ENCODE peak calls at places on chromosomes 13 and 19, in nine cellular contexts. U, Q, C, G, K, T, Y, E and I are unnamed samples.

GRCh38 chr19:49128545-49129237 is 9.3 kb downstream of the PPFIA3 start:
- DNase-seq in U (no peak), Q (no peak), C (no peak), G (no peak), K (no peak), T (no peak), Y (no peak), E (no peak), I (no peak)

GRCh38 chr19:16198363-16198636 is 589 bp downstream of the AP1M1 start:
- DNase-seq in U (no peak), Q (no peak), C (no peak), G (no peak), K (no peak), T (no peak), Y (no peak), E (no peak), I (no peak)

GRCh38 chr13:61144834-61145593 is 270.6 kb downstream of the PCDH20 start:
- DNase-seq in U (no peak), Q (no peak), C (no peak), G (no peak), K (no peak), T (no peak), Y (no peak), E (no peak), I (no peak)

GRCh38 chr19:48738557-48739399 is 1.6 kb downstream of the RASIP1 start:
- DNase-seq in U (peak), Q (peak), C (peak), G (no peak), K (peak), T (peak), Y (peak), E (peak), I (no peak)

GRCh38 chr13:61255035-61255796 is 160.4 kb downstream of the PCDH20 start:
- DNase-seq in U (no peak), Q (no peak), C (no peak), G (no peak), K (peak), T (peak), Y (no peak), E (no peak), I (no peak)

GRCh38 chr13:43546260-43546659 is 240.5 kb downstream of the ENOX1 start:
- DNase-seq in U (no peak), Q (no peak), C (no peak), G (no peak), K (peak), T (no peak), Y (no peak), E (no peak), I (no peak)

GRCh38 chr13:90750957-90751356 is 596.5 kb upstream of the MIR17HG start:
- DNase-seq in U (no peak), Q (no peak), C (no peak), G (no peak), K (no peak), T (no peak), Y (no peak), E (no peak), I (no peak)

GRCh38 chr19:27929399-27929798 is 1283.6 kb downstream of the UQCRFS1 start:
- DNase-seq in U (no peak), Q (no peak), C (no peak), G (no peak), K (no peak), T (no peak), Y (no peak), E (no peak), I (no peak)

GRCh38 chr19:42079276-42079669 is 3.3 kb downstream of the ZNF574 start:
- DNase-seq in U (no peak), Q (no peak), C (no peak), G (no peak), K (no peak), T (no peak), Y (no peak), E (no peak), I (no peak)

GRCh38 chr13:62110079-62110478 is 694.4 kb upstream of the PCDH20 start:
- DNase-seq in U (no peak), Q (no peak), C (no peak), G (no peak), K (no peak), T (no peak), Y (no peak), E (no peak), I (no peak)

GRCh38 chr13:52179925-52180324 is 20.5 kb upstream of the NEK3 start:
- DNase-seq in U (no peak), Q (no peak), C (no peak), G (no peak), K (no peak), T (no peak), Y (no peak), E (no peak), I (no peak)

GRCh38 chr19:3080281-3080680 is 13.9 kb upstream of the GNA11 start:
- DNase-seq in U (no peak), Q (no peak), C (no peak), G (peak), K (peak), T (no peak), Y (no peak), E (no peak), I (peak)

GRCh38 chr19:5309438-5310204 is 31.0 kb downstream of the PTPRS start:
- DNase-seq in U (no peak), Q (no peak), C (no peak), G (no peak), K (peak), T (peak), Y (no peak), E (no peak), I (no peak)

GRCh38 chr19:1183543-1184172 is 9.6 kb upstream of the SBNO2 start:
- DNase-seq in U (no peak), Q (no peak), C (peak), G (no peak), K (no peak), T (no peak), Y (peak), E (no peak), I (no peak)

GRCh38 chr19:14871619-14872230 is 14.2 kb downstream of the OR7A17 start:
- DNase-seq in U (peak), Q (no peak), C (no peak), G (no peak), K (peak), T (no peak), Y (no peak), E (no peak), I (no peak)

GRCh38 chr13:91216928-91217700 is 130.4 kb upstream of the MIR17HG start:
- DNase-seq in U (no peak), Q (no peak), C (no peak), G (no peak), K (peak), T (peak), Y (no peak), E (no peak), I (no peak)

GRCh38 chr19:6064016-6064702 is 46.1 kb downstream of the RFX2 start:
- DNase-seq in U (peak), Q (no peak), C (no peak), G (no peak), K (no peak), T (no peak), Y (peak), E (peak), I (no peak)

GRCh38 chr19:801861-802496 is 4.7 kb downstream of the PTBP1 start:
- DNase-seq in U (peak), Q (no peak), C (peak), G (no peak), K (peak), T (no peak), Y (no peak), E (no peak), I (no peak)

GRCh38 chr19:58227964-58228583 is 640 bp upstream of the ZNF544 start:
- DNase-seq in U (no peak), Q (no peak), C (no peak), G (no peak), K (no peak), T (no peak), Y (no peak), E (no peak), I (no peak)

GRCh38 chr19:29086182-29086581 is 126.8 kb downstream of the UQCRFS1 start:
- DNase-seq in U (no peak), Q (no peak), C (no peak), G (no peak), K (no peak), T (no peak), Y (no peak), E (no peak), I (no peak)

GRCh38 chr13:35630551-35631275 is 154.2 kb upstream of the MAB21L1 start:
- DNase-seq in U (peak), Q (no peak), C (no peak), G (peak), K (peak), T (peak), Y (no peak), E (no peak), I (peak)

GRCh38 chr19:55256562-55257460 is 2.0 kb downstream of the PPP6R1 start:
- DNase-seq in U (peak), Q (no peak), C (no peak), G (no peak), K (no peak), T (no peak), Y (no peak), E (no peak), I (no peak)

GRCh38 chr13:51643114-51643881 is 59.0 kb downstream of the WDFY2 start:
- DNase-seq in U (peak), Q (no peak), C (no peak), G (no peak), K (peak), T (no peak), Y (no peak), E (no peak), I (peak)

GRCh38 chr13:99404005-99404755 is 97.0 kb upstream of the GPR183 start:
- DNase-seq in U (no peak), Q (no peak), C (no peak), G (no peak), K (no peak), T (no peak), Y (no peak), E (no peak), I (no peak)

GRCh38 chr19:35702223-35703012 is 1.9 kb upstream of the ZBTB32 start:
- DNase-seq in U (peak), Q (peak), C (peak), G (peak), K (peak), T (peak), Y (peak), E (peak), I (peak)

GRCh38 chr13:31012285-31013024 is 80.0 kb downstream of the TEX26 start:
- DNase-seq in U (peak), Q (no peak), C (no peak), G (no peak), K (peak), T (no peak), Y (no peak), E (no peak), I (no peak)

GRCh38 chr19:52786078-52786463 is 520 bp downstream of the ZNF600 start:
- DNase-seq in U (no peak), Q (no peak), C (no peak), G (no peak), K (no peak), T (peak), Y (no peak), E (no peak), I (no peak)

GRCh38 chr13:87042946-87043345 is 628.2 kb upstream of the SLITRK5 start:
- DNase-seq in U (no peak), Q (no peak), C (no peak), G (no peak), K (peak), T (no peak), Y (no peak), E (no peak), I (no peak)

GRCh38 chr13:69600811-69601210 is 506.8 kb upstream of the ATXN8OS start:
- DNase-seq in U (no peak), Q (no peak), C (no peak), G (no peak), K (no peak), T (no peak), Y (no peak), E (no peak), I (no peak)

DNA sequence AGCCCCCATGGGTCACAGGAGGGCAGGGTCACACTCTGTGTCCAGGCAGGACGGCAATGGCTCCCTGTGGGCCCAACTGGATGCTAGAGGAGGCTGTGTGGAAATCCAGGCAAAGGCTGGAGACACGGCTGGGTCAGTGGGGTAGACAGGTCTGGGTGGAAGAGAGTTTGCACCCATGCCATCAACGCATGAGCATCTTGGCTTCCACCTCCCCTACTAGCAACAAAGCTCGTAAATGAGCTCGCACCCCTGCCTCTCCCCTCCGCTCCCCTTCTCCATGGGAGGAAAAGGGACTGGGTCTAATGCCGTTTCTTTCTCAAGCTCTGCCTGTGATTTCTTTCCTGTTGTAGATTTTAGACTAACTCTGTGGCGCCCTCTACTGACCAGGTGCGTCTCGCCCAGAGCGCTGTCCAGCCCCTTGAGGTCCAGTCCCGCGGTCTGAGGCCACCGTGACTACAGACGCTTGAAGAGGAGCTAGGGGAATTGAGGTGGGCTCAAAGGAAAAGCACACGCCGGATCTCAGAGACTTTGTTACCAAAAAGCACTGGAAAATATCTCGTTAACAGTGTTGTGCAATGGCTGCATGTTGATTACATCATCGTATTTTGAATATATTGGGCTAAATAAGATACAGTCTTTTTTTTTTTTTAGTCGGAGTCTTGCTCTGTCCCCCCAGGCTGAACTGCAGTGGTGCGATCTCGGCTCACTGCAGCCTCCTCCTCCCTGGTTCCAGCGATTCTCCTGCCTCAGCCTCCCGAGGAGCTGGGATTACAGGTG is 50.7 kb upstream of the USP29 start:
- DNase-seq in U (no peak), Q (no peak), C (no peak), G (no peak), K (no peak), T (peak), Y (peak), E (peak), I (no peak)
- TF ChIP-seq CTCF in U (no peak), Q (no peak), C (peak), G (no peak), K (no peak), T (no peak), Y (no peak), E (no peak), I (no peak)

GRCh38 chr19:17829855-17830566 is 8.7 kb upstream of the INSL3 start:
- DNase-seq in U (peak), Q (no peak), C (no peak), G (no peak), K (peak), T (peak), Y (no peak), E (no peak), I (no peak)
- TF ChIP-seq CTCF in U (no peak), Q (no peak), C (no peak), G (no peak), K (no peak), T (no peak), Y (no peak), E (no peak), I (no peak)

GRCh38 chr19:8307400-8307964 is 676 bp downstream of the CD320 start:
- DNase-seq in U (no peak), Q (no peak), C (no peak), G (no peak), K (no peak), T (peak), Y (no peak), E (peak), I (no peak)
- TF ChIP-seq CTCF in U (no peak), Q (no peak), C (no peak), G (no peak), K (no peak), T (no peak), Y (no peak), E (no peak), I (no peak)

GRCh38 chr19:30898353-30899103 is 450.7 kb downstream of the TSHZ3 start:
- DNase-seq in U (no peak), Q (no peak), C (no peak), G (no peak), K (no peak), T (no peak), Y (no peak), E (no peak), I (no peak)

GRCh38 chr19:30897553-30897952 is 451.7 kb downstream of the TSHZ3 start:
- DNase-seq in U (no peak), Q (no peak), C (no peak), G (no peak), K (no peak), T (no peak), Y (no peak), E (no peak), I (no peak)

GRCh38 chr19:30897034-30897433 is 452.2 kb downstream of the TSHZ3 start:
- DNase-seq in U (no peak), Q (no peak), C (no peak), G (no peak), K (no peak), T (no peak), Y (no peak), E (no peak), I (no peak)

GRCh38 chr19:30896551-30896950 is 452.7 kb downstream of the TSHZ3 start:
- DNase-seq in U (no peak), Q (no peak), C (no peak), G (no peak), K (no peak), T (no peak), Y (no peak), E (no peak), I (no peak)

GRCh38 chr19:30895946-30896345 is 453.3 kb downstream of the TSHZ3 start:
- DNase-seq in U (no peak), Q (no peak), C (no peak), G (no peak), K (no peak), T (no peak), Y (no peak), E (no peak), I (no peak)
- TF ChIP-seq CTCF in U (no peak), Q (no peak), C (no peak), G (no peak), K (no peak), T (no peak), Y (no peak), E (no peak), I (no peak)

GRCh38 chr19:44051654-44052402 is at the start of gene ZNF223:
- DNase-seq in U (peak), Q (peak), C (peak), G (peak), K (peak), T (peak), Y (peak), E (peak), I (peak)

GRCh38 chr19:44061038-44061437 is 9.2 kb downstream of the ZNF223 start:
- DNase-seq in U (no peak), Q (no peak), C (no peak), G (no peak), K (no peak), T (no peak), Y (no peak), E (no peak), I (no peak)

GRCh38 chr19:44059229-44059628 is 7.4 kb downstream of the ZNF223 start:
- DNase-seq in U (no peak), Q (no peak), C (no peak), G (no peak), K (no peak), T (no peak), Y (no peak), E (no peak), I (no peak)

GRCh38 chr19:44050740-44051653 is 839 bp upstream of the ZNF223 start:
- DNase-seq in U (peak), Q (no peak), C (no peak), G (no peak), K (no peak), T (peak), Y (peak), E (no peak), I (no peak)

GRCh38 chr19:44055870-44056269 is 4.0 kb downstream of the ZNF223 start:
- DNase-seq in U (no peak), Q (no peak), C (no peak), G (no peak), K (no peak), T (peak), Y (no peak), E (no peak), I (no peak)
- TF ChIP-seq CTCF in U (no peak), Q (no peak), C (no peak), G (no peak), K (no peak), T (no peak), Y (no peak), E (no peak), I (no peak)

GRCh38 chr13:29067306-29067945 is 247.3 kb downstream of the MTUS2 start:
- DNase-seq in U (no peak), Q (no peak), C (no peak), G (no peak), K (no peak), T (no peak), Y (no peak), E (no peak), I (no peak)

GRCh38 chr13:29059837-29060236 is 239.7 kb downstream of the MTUS2 start:
- DNase-seq in U (no peak), Q (no peak), C (no peak), G (no peak), K (no peak), T (no peak), Y (no peak), E (no peak), I (no peak)

DNA sequence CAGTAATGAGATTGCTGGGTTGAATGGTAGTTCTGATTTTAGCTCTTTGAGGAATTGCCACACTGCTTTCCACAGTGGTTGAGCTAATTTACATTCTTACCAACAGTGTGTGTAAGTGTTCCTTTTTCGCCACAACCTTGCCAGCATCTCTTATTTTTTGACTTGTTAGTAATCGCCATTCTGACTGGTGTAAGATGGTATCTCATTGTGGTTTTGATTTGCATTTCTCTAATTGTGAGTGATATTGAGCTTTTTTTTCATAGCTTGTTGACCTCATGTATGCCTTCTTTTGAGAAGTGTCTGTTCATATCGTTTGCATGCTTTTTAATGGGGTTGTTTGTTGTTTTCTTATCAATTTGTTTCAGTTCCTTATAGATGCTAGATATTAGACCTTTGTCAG is 245.0 kb downstream of the MTUS2 start:
- DNase-seq in U (no peak), Q (no peak), C (no peak), G (no peak), K (no peak), T (no peak), Y (no peak), E (no peak), I (no peak)
- TF ChIP-seq CTCF in U (no peak), Q (no peak), C (no peak), G (no peak), K (no peak), T (no peak), Y (no peak), E (no peak), I (no peak)

DNA sequence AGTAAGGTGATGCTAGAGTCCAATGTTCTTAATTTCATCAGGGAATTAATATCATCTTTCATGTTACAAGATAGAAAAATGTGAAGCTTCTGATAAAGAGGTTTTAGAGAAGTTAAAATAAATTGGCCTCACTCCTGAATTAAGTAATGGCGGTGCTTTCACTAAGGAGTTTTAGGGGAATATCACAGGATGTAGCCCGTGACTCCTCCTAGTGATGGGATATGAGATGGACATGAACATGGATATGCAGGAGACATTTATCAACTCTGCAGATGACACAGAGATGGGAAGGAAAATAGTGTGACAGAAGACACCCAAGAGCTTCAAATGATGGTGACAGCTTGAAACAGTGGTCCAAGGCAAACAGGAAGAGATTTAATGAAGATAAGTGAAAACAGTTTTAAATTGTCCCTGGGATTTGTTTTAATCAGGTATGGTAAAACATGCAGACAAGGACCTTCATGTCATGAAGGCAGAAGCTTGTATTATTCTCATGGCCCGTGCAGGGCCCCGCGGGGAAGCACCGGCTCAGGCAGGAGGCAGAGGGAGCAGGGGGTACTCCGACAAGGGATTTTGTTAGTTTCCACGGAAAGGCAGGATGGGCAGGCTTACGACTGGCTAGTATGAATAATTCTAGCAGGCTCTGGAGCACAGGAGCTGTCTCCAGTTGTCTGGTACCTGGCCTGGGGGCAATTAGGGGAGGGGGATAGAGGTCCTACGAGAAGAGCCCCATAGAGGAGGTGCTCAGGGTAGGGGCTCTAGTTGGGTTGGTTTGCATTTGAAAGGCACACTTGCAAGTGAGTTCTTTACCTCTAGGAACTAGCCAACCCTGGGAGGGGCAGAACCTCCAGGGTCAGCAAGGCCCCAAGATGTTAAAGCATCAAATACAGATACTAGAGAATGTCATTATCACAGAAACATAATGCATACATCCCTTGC is 38.7 kb upstream of the FARP1 start:
- DNase-seq in U (no peak), Q (no peak), C (no peak), G (no peak), K (peak), T (peak), Y (no peak), E (no peak), I (no peak)
- TF ChIP-seq CTCF in U (peak), Q (no peak), C (no peak), G (peak), K (peak), T (no peak), Y (no peak), E (no peak), I (peak)

GRCh38 chr19:45112111-45112827 is 19.3 kb downstream of the PPP1R37 start:
- DNase-seq in U (no peak), Q (no peak), C (no peak), G (no peak), K (no peak), T (no peak), Y (no peak), E (no peak), I (no peak)
- TF ChIP-seq CTCF in U (no peak), Q (no peak), C (no peak), G (no peak), K (no peak), T (no peak), Y (no peak), E (no peak), I (no peak)